ENCODE peak calls at places on chromosome 5, in four cellular contexts. N, W, Z and U are unnamed samples.

GRCh38 chr5:157748740-157749461 is 5.4 kb downstream of the LSM11 start:
- DNase-seq in W (no peak), Z (no peak), N (peak), U (no peak)

GRCh38 chr5:159987031-159987674 is 21.8 kb upstream of the TTC1 start:
- DNase-seq in N (peak), Z (peak), W (peak), U (peak)

GRCh38 chr5:10831416-10831815 is 70.4 kb upstream of the DAP start:
- DNase-seq in Z (no peak), W (no peak), N (peak), U (no peak)

GRCh38 chr5:38856660-38857059 is 10.8 kb downstream of the OSMR start:
- DNase-seq in N (no peak), Z (no peak), W (no peak), U (no peak)

GRCh38 chr5:62431735-62432617 is 19.4 kb downstream of the IPO11 start:
- DNase-seq in N (no peak), W (peak), Z (no peak), U (peak)

GRCh38 chr5:81971086-81971693 is 633 bp upstream of the ATG10 start:
- DNase-seq in W (no peak), N (peak), Z (no peak), U (no peak)

GRCh38 chr5:179550511-179551342 is at the start of gene RUFY1:
- DNase-seq in Z (peak), W (peak), N (peak), U (peak)

GRCh38 chr5:68562308-68562707 is 346.8 kb downstream of the PIK3R1 start:
- DNase-seq in N (peak), W (peak), Z (no peak), U (no peak)

GRCh38 chr5:887947-888640 is 4.5 kb downstream of the BRD9 start:
- DNase-seq in N (no peak), Z (no peak), W (no peak), U (no peak)

GRCh38 chr5:99590806-99591205 is 662.0 kb upstream of the CHD1 start:
- DNase-seq in N (no peak), W (no peak), Z (no peak), U (no peak)

GRCh38 chr5:149400304-149400703 is 21.2 kb upstream of the IL17B start:
- DNase-seq in N (no peak), W (no peak), Z (no peak), U (peak)

GRCh38 chr5:170312666-170313065 is 15.1 kb upstream of the LCP2 start:
- DNase-seq in W (no peak), Z (no peak), N (peak), U (peak)

GRCh38 chr5:71762826-71763225 is 43.8 kb downstream of the CARTPT start:
- DNase-seq in N (no peak), W (no peak), Z (no peak), U (no peak)

GRCh38 chr5:140148508-140148907 is 22.8 kb downstream of the IGIP start:
- DNase-seq in Z (no peak), N (peak), W (no peak), U (peak)

GRCh38 chr5:127793879-127794278 is 90.7 kb downstream of the CCDC192 start:
- DNase-seq in Z (no peak), W (no peak), N (no peak), U (no peak)

GRCh38 chr5:139393497-139394122 is 1.3 kb downstream of the PROB1 start:
- DNase-seq in N (no peak), Z (no peak), W (no peak), U (no peak)

GRCh38 chr5:159915913-159916840 is at the start of gene ADRA1B:
- DNase-seq in Z (no peak), W (peak), N (peak), U (no peak)

GRCh38 chr5:102481044-102481715 is 17.6 kb downstream of the SLCO6A1 start:
- DNase-seq in N (no peak), W (no peak), Z (no peak), U (no peak)

GRCh38 chr5:324736-325612 is 3.5 kb downstream of the AHRR start:
- DNase-seq in N (no peak), W (no peak), Z (no peak), U (peak)

GRCh38 chr5:95826949-95827595 is 4.5 kb upstream of the GLRX start:
- DNase-seq in W (no peak), Z (no peak), N (peak), U (no peak)

GRCh38 chr5:150619359-150620230 is 20.9 kb upstream of the SYNPO start:
- DNase-seq in Z (no peak), N (no peak), W (peak), U (no peak)

GRCh38 chr5:141558150-141558549 is 60.6 kb downstream of the DIAPH1 start:
- DNase-seq in Z (no peak), W (peak), N (no peak), U (no peak)